ENCODE peak calls at places on chromosome 21, in four cellular contexts. N, U, S and O are unnamed samples.

GRCh38 chr21:37699024-37699770 is 217.1 kb downstream of the KCNJ6 start:
- DNase-seq in N (no peak), U (no peak), S (no peak), O (no peak)

GRCh38 chr21:45974073-45975016 is 7.2 kb upstream of the COL6A1 start:
- DNase-seq in N (peak; percentile 82), U (no peak), S (no peak), O (no peak)

GRCh38 chr21:37530901-37531351 is 164.4 kb downstream of the DYRK1A start:
- DNase-seq in N (no peak), U (no peak), S (no peak), O (no peak)

GRCh38 chr21:15057290-15057689 is 7.5 kb downstream of the NRIP1 start:
- DNase-seq in N (no peak), U (no peak), S (no peak), O (peak; percentile 58)

GRCh38 chr21:19440792-19441494 is 1037.4 kb upstream of the TMPRSS15 start:
- DNase-seq in N (no peak), U (no peak), S (no peak), O (no peak)

GRCh38 chr21:14243877-14244276 is 27.9 kb downstream of the RBM11 start:
- DNase-seq in N (no peak), U (no peak), S (no peak), O (no peak)

GRCh38 chr21:34276711-34277425 is 86.9 kb upstream of the KCNE2 start:
- DNase-seq in N (no peak), U (no peak), S (no peak), O (no peak)

GRCh38 chr21:45531393-45532215 is 10.6 kb downstream of the SLC19A1 start:
- DNase-seq in N (no peak), U (no peak), S (no peak), O (no peak)

GRCh38 chr21:15282666-15283065 is 217.9 kb upstream of the NRIP1 start:
- DNase-seq in N (no peak), U (no peak), S (no peak), O (no peak)

GRCh38 chr21:46318464-46318845 is 5.2 kb downstream of the C21orf58 start:
- DNase-seq in N (no peak), U (no peak), S (no peak), O (no peak)

GRCh38 chr21:15241997-15242767 is 177.4 kb upstream of the NRIP1 start:
- DNase-seq in N (no peak), U (peak; percentile 56), S (no peak), O (no peak)

GRCh38 chr21:14046401-14046800 is 164.4 kb downstream of the LIPI start:
- DNase-seq in N (peak; percentile 17), U (no peak), S (no peak), O (no peak)

GRCh38 chr21:34372321-34372720 is 3.0 kb upstream of the SMIM11 start:
- DNase-seq in N (no peak), U (no peak), S (no peak), O (no peak)

GRCh38 chr21:39663066-39663465 is 50.3 kb downstream of the B3GALT5 start:
- DNase-seq in N (no peak), U (no peak), S (no peak), O (no peak)

GRCh38 chr21:39662411-39662953 is 49.7 kb downstream of the B3GALT5 start:
- DNase-seq in N (no peak), U (no peak), S (no peak), O (no peak)

GRCh38 chr21:39666026-39666425 is 53.3 kb downstream of the B3GALT5 start:
- DNase-seq in N (no peak), U (no peak), S (no peak), O (no peak)

GRCh38 chr21:39664586-39664985 is 51.8 kb downstream of the B3GALT5 start:
- DNase-seq in N (no peak), U (no peak), S (no peak), O (no peak)

GRCh38 chr21:39663742-39664492 is 51.2 kb downstream of the B3GALT5 start:
- DNase-seq in N (no peak), U (no peak), S (no peak), O (no peak)
- H4K91ac ChIP-seq in N (no peak overlapping the region), U (peak overlapping the region; percentile 17), S (no peak overlapping the region), O (no peak overlapping the region)

GRCh38 chr21:43279578-43279894 is 110.7 kb downstream of the CRYAA start:
- DNase-seq in N (no peak), U (no peak), S (no peak), O (no peak)

GRCh38 chr21:43280949-43281633 is 112.3 kb downstream of the CRYAA start:
- DNase-seq in N (no peak), U (no peak), S (no peak), O (no peak)

GRCh38 chr21:43277481-43278351 is 108.9 kb downstream of the CRYAA start:
- DNase-seq in N (no peak), U (no peak), S (no peak), O (no peak)

GRCh38 chr21:43278359-43278758 is 109.6 kb downstream of the CRYAA start:
- DNase-seq in N (no peak), U (no peak), S (no peak), O (no peak)

GRCh38 chr21:43278766-43279577 is 110.2 kb downstream of the CRYAA start:
- DNase-seq in N (no peak), U (no peak), S (no peak), O (peak; percentile 8)
- H4K91ac ChIP-seq in N (no peak overlapping the region), U (peak overlapping the region; percentile 85), S (peak overlapping the region; percentile 79), O (no peak overlapping the region)

GRCh38 chr21:42067531-42068255 is 3.4 kb upstream of the UMODL1 start:
- DNase-seq in N (no peak), U (no peak), S (no peak), O (no peak)

GRCh38 chr21:42068256-42068545 is 2.9 kb upstream of the UMODL1 start:
- DNase-seq in N (no peak), U (no peak), S (no peak), O (no peak)

GRCh38 chr21:42069327-42069726 is 1.8 kb upstream of the UMODL1 start:
- DNase-seq in N (no peak), U (no peak), S (no peak), O (no peak)

GRCh38 chr21:42066521-42066920 is 4.6 kb upstream of the UMODL1 start:
- DNase-seq in N (no peak), U (no peak), S (no peak), O (no peak)

GRCh38 chr21:42068592-42068991 is 2.5 kb upstream of the UMODL1 start:
- DNase-seq in N (no peak), U (no peak), S (no peak), O (no peak)
- H4K91ac ChIP-seq in N (no peak overlapping the region), U (no peak overlapping the region), S (peak overlapping the region; percentile 9), O (no peak overlapping the region)

GRCh38 chr21:28993293-28993629 is 584 bp upstream of the LTN1 start:
- DNase-seq in N (no peak), U (no peak), S (no peak), O (no peak)
- H4K91ac ChIP-seq in N (peak overlapping the region; percentile 84), U (no peak overlapping the region), S (no peak overlapping the region), O (peak overlapping the region; percentile 74)